ENCODE peak calls at places on chromosomes 7 and 10, in six cellular contexts. F is suprapubic skin, L is HT1080, I is A172, A is WTC11, G is ELR. P is an unnamed sample.

GRCh38 chr7:107559864-107560263 is 3.9 kb downstream of the COG5 start:
- DNase-seq in F (no peak), L (peak), I (peak), A (no peak), G (peak), P (peak)

GRCh38 chr10:58064714-58065528 is 202.8 kb downstream of the IPMK start:
- DNase-seq in F (no peak), L (peak), I (peak), A (peak), G (peak), P (peak)

GRCh38 chr7:12731214-12731656 is 43.8 kb downstream of the ARL4A start:
- DNase-seq in F (no peak), L (no peak), I (peak), A (no peak), G (peak), P (no peak)

GRCh38 chr10:15222511-15222910 is 54.0 kb upstream of the NMT2 start:
- DNase-seq in F (no peak), L (no peak), I (no peak), A (no peak), G (peak), P (no peak)

GRCh38 chr7:66629659-66630058 is 978 bp downstream of the KCTD7 start:
- DNase-seq in F (no peak), L (no peak), I (peak), A (no peak), G (no peak), P (no peak)

GRCh38 chr10:61992683-61993629 is 91.5 kb downstream of the ARID5B start:
- DNase-seq in F (peak), L (no peak), I (peak), A (no peak), G (peak), P (no peak)

GRCh38 chr10:72146559-72147323 is 58.4 kb upstream of the SPOCK2 start:
- DNase-seq in F (no peak), L (no peak), I (no peak), A (no peak), G (no peak), P (no peak)

GRCh38 chr10:28367865-28368541 is 65.1 kb upstream of the MPP7 start:
- DNase-seq in F (no peak), L (peak), I (peak), A (no peak), G (peak), P (peak)

GRCh38 chr7:84194484-84195260 is at the start of gene SEMA3A:
- DNase-seq in F (no peak), L (peak), I (peak), A (peak), G (peak), P (peak)

GRCh38 chr10:420154-421121 is 269.0 kb downstream of the DIP2C start:
- DNase-seq in F (no peak), L (no peak), I (no peak), A (no peak), G (no peak), P (no peak)

GRCh38 chr7:33744293-33744692 is 161.0 kb upstream of the BMPER start:
- DNase-seq in F (no peak), L (no peak), I (peak), A (no peak), G (peak), P (no peak)

P was measured in Daoy.